ENCODE peak calls at places on chromosomes 4 and X, in seven cellular contexts. J is lower leg skin; M is H9; H is activated naive CD8-positive, alpha-beta T cell treated with anti-CD3 and anti-CD28 coated beads, Interleukin-2, amount 50 U/mL, for 24 hours; F is fibroblast of lung; U is Caco-2; X is DMS79 treated with DMSO at 0.1 percent for 48 hours. K is an unnamed sample.

GRCh38 chr4:51843309-51844156 is 580 bp downstream of the DCUN1D4 start:
- DNase-seq in J (peak), M (no peak), H (peak), F (peak), U (no peak), X (no peak), K (no peak)

GRCh38 chr4:28822163-28822562 is 1898.0 kb upstream of the PCDH7 start:
- DNase-seq in J (no peak), M (no peak), H (no peak), F (no peak), U (no peak), X (no peak), K (no peak)

GRCh38 chr4:17027495-17027894 is 129.1 kb upstream of the LDB2 start:
- DNase-seq in J (no peak), M (no peak), H (no peak), F (peak), U (no peak), X (no peak), K (no peak)

GRCh38 chr4:6576512-6576911 is 1.5 kb downstream of the MAN2B2 start:
- DNase-seq in J (no peak), M (no peak), H (no peak), F (no peak), U (no peak), X (peak), K (no peak)

GRCh38 chr4:150004481-150004880 is 73.8 kb upstream of the DCLK2 start:
- DNase-seq in J (no peak), M (no peak), H (no peak), F (peak), U (no peak), X (no peak), K (no peak)

GRCh38 chr4:110636231-110636676 is 13.4 kb upstream of the PITX2 start:
- DNase-seq in J (no peak), M (no peak), H (no peak), F (no peak), U (no peak), X (no peak), K (no peak)

GRCh38 chr4:100067255-100067654 is 117.2 kb upstream of the H2AZ1 start:
- DNase-seq in J (no peak), M (no peak), H (no peak), F (no peak), U (no peak), X (no peak), K (no peak)

GRCh38 chrX:20011608-20012007 is 20.7 kb upstream of the BCLAF3 start:
- DNase-seq in J (no peak), M (no peak), H (no peak), F (no peak), U (no peak), X (no peak), K (no peak)

GRCh38 chrX:23373129-23373804 is 38.6 kb downstream of the PTCHD1 start:
- DNase-seq in J (no peak), M (no peak), H (no peak), F (peak), U (no peak), X (no peak), K (no peak)

GRCh38 chr4:102439835-102440234 is 61.3 kb upstream of the NFKB1 start:
- DNase-seq in J (no peak), M (no peak), H (no peak), F (peak), U (no peak), X (no peak), K (no peak)

GRCh38 chr4:150006197-150006596 is 72.0 kb upstream of the DCLK2 start:
- DNase-seq in J (no peak), M (no peak), H (no peak), F (no peak), U (no peak), X (no peak), K (no peak)

GRCh38 chrX:31608651-31609050 is 536.8 kb upstream of the FTHL17 start:
- DNase-seq in J (no peak), M (no peak), H (no peak), F (no peak), U (no peak), X (no peak), K (no peak)

GRCh38 chrX:140229187-140229586 is 263.9 kb upstream of the CXorf66 start:
- DNase-seq in J (no peak), M (no peak), H (no peak), F (no peak), U (no peak), X (no peak), K (no peak)

GRCh38 chr4:76758290-76758882 is 139.6 kb downstream of the SOWAHB start:
- DNase-seq in J (no peak), M (no peak), H (no peak), F (peak), U (peak), X (no peak), K (peak)

GRCh38 chrX:6667048-6667768 is 132.3 kb upstream of the VCX3A start:
- DNase-seq in J (no peak), M (no peak), H (no peak), F (no peak), U (no peak), X (no peak), K (no peak)

GRCh38 chr4:2009651-2010233 is 968 bp upstream of the NELFA start:
- DNase-seq in J (peak), M (peak), H (peak), F (peak), U (peak), X (peak), K (no peak)

GRCh38 chr4:81039351-81040174 is 9.1 kb downstream of the BMP3 start:
- DNase-seq in J (no peak), M (no peak), H (no peak), F (no peak), U (no peak), X (no peak), K (no peak)

GRCh38 chr4:3680656-3681055 is 85.5 kb upstream of the ADRA2C start:
- DNase-seq in J (no peak), M (peak), H (no peak), F (no peak), U (no peak), X (no peak), K (no peak)

GRCh38 chr4:176077561-176077960 is 11.9 kb downstream of the WDR17 start:
- DNase-seq in J (no peak), M (no peak), H (no peak), F (no peak), U (no peak), X (no peak), K (no peak)

GRCh38 chr4:6548201-6548881 is 26.6 kb upstream of the MAN2B2 start:
- DNase-seq in J (no peak), M (peak), H (no peak), F (peak), U (peak), X (peak), K (peak)

GRCh38 chrX:75784689-75785491 is at the start of gene MAGEE2:
- DNase-seq in J (no peak), M (no peak), H (peak), F (no peak), U (no peak), X (peak), K (peak)

K was measured in hypothalamus.